ENCODE peak calls at places on chromosome 2, in six cellular contexts. M, A, H, S, V and C are unnamed samples.

GRCh38 chr2:167406558-167406957 is 518.3 kb downstream of the XIRP2 start:
- DNase-seq in M (no peak), A (no peak), H (no peak), S (no peak), V (no peak), C (no peak)

GRCh38 chr2:178530625-178531142 is 50.4 kb downstream of the PLEKHA3 start:
- DNase-seq in M (no peak), A (no peak), H (no peak), S (no peak), V (no peak), C (no peak)

GRCh38 chr2:221097949-221098348 is 474.2 kb downstream of the EPHA4 start:
- DNase-seq in M (no peak), A (no peak), H (no peak), S (no peak), V (no peak), C (no peak)

GRCh38 chr2:234425923-234426603 is 70.8 kb downstream of the ARL4C start:
- DNase-seq in M (no peak), A (peak; percentile 77), H (peak; percentile 93), S (peak; percentile 55), V (no peak), C (no peak)

GRCh38 chr2:47043142-47043890 is 111.8 kb downstream of the STPG4 start:
- DNase-seq in M (no peak), A (peak; percentile 39), H (no peak), S (no peak), V (peak; percentile 79), C (no peak)

GRCh38 chr2:201148434-201148833 is 32.5 kb downstream of the CFLAR start:
- DNase-seq in M (peak; percentile 15), A (no peak), H (no peak), S (no peak), V (no peak), C (no peak)

GRCh38 chr2:101120124-101120996 is 30.8 kb downstream of the TBC1D8 start:
- DNase-seq in M (no peak), A (peak; percentile 78), H (no peak), S (peak; percentile 85), V (peak; percentile 98), C (peak; percentile 85)

GRCh38 chr2:42783511-42783910 is 8.9 kb downstream of the HAAO start:
- DNase-seq in M (no peak), A (no peak), H (no peak), S (no peak), V (no peak), C (no peak)

GRCh38 chr2:210630904-210631560 is 74.6 kb downstream of the CPS1 start:
- DNase-seq in M (no peak), A (no peak), H (no peak), S (no peak), V (no peak), C (no peak)

GRCh38 chr2:105834931-105835330 is 90.2 kb downstream of the NCK2 start:
- DNase-seq in M (no peak), A (no peak), H (no peak), S (no peak), V (no peak), C (no peak)

GRCh38 chr2:171235262-171235881 is 74.7 kb upstream of the TLK1 start:
- DNase-seq in M (no peak), A (no peak), H (no peak), S (no peak), V (no peak), C (no peak)

GRCh38 chr2:180033993-180034894 is 27.1 kb upstream of the CWC22 start:
- DNase-seq in M (no peak), A (no peak), H (no peak), S (no peak), V (no peak), C (no peak)

GRCh38 chr2:234840336-234840735 is 111.5 kb upstream of the SH3BP4 start:
- DNase-seq in M (no peak), A (peak; percentile 9), H (no peak), S (no peak), V (peak; percentile 69), C (no peak)

GRCh38 chr2:103991591-103991990 is 862.3 kb upstream of the POU3F3 start:
- DNase-seq in M (no peak), A (no peak), H (no peak), S (no peak), V (peak; percentile 9), C (no peak)

GRCh38 chr2:219480004-219480403 is 18.7 kb upstream of the GMPPA start:
- DNase-seq in M (no peak), A (no peak), H (no peak), S (no peak), V (no peak), C (no peak)

GRCh38 chr2:172155752-172156151 is 53.1 kb upstream of the DLX2 start:
- DNase-seq in M (no peak), A (no peak), H (no peak), S (no peak), V (no peak), C (no peak)

GRCh38 chr2:2706306-2706705 is 375.2 kb upstream of the MYT1L start:
- DNase-seq in M (no peak), A (no peak), H (no peak), S (peak; percentile 26), V (no peak), C (no peak)

GRCh38 chr2:10524341-10524740 is 76.2 kb upstream of the ODC1 start:
- DNase-seq in M (no peak), A (no peak), H (no peak), S (no peak), V (no peak), C (no peak)

GRCh38 chr2:12964904-12965539 is 248.3 kb downstream of the TRIB2 start:
- DNase-seq in M (peak; percentile 12), A (no peak), H (no peak), S (no peak), V (no peak), C (no peak)

GRCh38 chr2:34907812-34908211 is 1308.7 kb upstream of the FAM98A start:
- DNase-seq in M (no peak), A (no peak), H (no peak), S (no peak), V (no peak), C (no peak)
- TF ChIP-seq CTCF in M (no peak), A (no peak), H (no peak), S (no peak), V (no peak), C (no peak)

DNA sequence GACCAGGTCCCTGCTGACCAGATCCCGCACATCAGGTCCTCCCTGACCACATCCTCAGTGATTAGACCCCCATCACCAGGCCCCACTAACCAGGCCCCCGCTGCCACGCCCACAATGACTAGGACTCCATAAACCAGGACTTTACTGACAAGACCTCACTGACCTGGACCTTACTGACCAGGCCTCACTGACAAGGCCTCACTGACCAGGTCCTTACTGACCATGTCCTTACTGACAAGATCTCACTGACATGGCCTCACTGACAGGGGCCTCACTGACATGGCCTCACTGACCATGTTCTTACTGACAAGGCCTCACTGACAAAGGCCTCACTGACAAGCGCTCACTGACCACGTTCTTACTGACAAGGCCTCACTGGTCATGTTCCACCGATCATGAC is 107.9 kb upstream of the TEKT4 start:
- DNase-seq in M (no peak), A (no peak), H (no peak), S (no peak), V (no peak), C (no peak)
- H3K9me3 ChIP-seq in M (no peaks in the 10 kb centered on the region), A (no peaks in the 10 kb centered on the region), H (no peaks in the 10 kb centered on the region), S (no peaks in the 10 kb centered on the region), V (no peaks in the 10 kb centered on the region), C (no peaks in the 10 kb centered on the region)

DNA sequence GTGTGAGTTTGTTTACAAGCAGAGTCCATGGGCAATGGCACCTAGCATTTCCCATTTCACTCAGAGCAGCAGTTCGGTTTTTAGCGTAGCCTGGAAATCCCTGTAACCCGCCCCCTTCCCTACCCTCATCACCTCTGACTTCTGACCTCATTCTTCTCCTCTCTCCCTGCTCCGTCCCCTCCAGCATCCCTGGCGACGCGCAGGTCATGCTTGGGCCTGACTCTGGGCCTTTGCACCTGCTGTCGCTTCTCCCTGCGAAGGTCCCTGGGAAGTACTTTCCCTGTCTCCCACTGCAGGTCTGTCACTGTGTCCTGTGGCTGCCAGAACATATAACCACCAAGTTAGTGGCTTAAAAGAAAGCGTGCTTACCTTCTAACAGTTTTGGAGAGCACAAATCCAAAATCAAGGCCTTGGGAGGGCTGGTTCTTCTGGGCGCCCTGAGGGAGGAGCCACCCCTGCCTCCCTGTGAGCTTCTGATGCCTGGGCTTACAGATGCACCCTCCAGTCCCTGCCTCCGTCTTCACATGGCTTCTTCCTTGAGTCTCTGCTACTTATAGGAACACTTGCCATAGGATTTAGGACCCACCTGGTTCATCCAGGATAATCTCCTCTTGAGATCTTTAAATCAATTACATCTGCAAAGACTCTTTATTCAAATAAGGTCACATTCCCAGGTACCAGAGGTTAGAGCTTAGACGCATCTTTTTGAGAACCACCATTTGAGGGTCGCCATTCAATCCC is 8.1 kb upstream of the RAB17 start:
- DNase-seq in M (no peak), A (no peak), H (no peak), S (no peak), V (no peak), C (no peak)
- H3K27ac ChIP-seq in M (no peak overlapping the region), A (no peak overlapping the region), H (no peak overlapping the region), S (no peak overlapping the region), V (no peak overlapping the region), C (peak overlapping the region; percentile 98)

DNA sequence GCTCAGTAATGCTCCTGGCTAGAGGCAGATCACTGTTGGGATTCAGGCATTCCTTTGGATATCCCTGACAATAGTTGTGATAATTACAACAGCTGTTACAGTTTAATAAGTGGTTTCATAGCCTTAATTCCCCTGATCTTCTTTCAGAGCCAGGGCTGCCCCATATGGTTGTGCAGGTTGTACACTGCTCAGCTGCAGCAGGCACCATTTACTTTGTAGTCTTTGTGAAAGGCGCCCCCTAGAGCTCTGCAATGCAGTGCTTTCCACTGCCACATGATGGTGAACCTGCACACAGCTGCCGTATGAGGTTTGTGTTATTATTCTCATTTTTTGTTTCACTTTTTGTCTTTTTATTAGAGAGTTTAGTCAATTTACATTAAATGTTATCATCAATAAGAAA is 239.1 kb downstream of the KCNS3 start:
- DNase-seq in M (no peak), A (peak; percentile 27), H (no peak), S (peak; percentile 46), V (peak; percentile 35), C (no peak)
- TF ChIP-seq CTCF in M (no peak), A (peak; percentile 45), H (peak; percentile 40), S (peak; percentile 50), V (peak; percentile 44), C (peak; percentile 14)

GRCh38 chr2:62556082-62556481 is 50.1 kb upstream of the TMEM17 start:
- DNase-seq in M (no peak), A (no peak), H (no peak), S (no peak), V (no peak), C (no peak)

GRCh38 chr2:62554440-62554839 is 48.4 kb upstream of the TMEM17 start:
- DNase-seq in M (no peak), A (no peak), H (no peak), S (no peak), V (no peak), C (no peak)

GRCh38 chr2:62561586-62561985 is 55.6 kb upstream of the TMEM17 start:
- DNase-seq in M (no peak), A (no peak), H (no peak), S (no peak), V (no peak), C (no peak)

GRCh38 chr2:62559582-62559981 is 53.6 kb upstream of the TMEM17 start:
- DNase-seq in M (no peak), A (no peak), H (no peak), S (no peak), V (no peak), C (no peak)

DNA sequence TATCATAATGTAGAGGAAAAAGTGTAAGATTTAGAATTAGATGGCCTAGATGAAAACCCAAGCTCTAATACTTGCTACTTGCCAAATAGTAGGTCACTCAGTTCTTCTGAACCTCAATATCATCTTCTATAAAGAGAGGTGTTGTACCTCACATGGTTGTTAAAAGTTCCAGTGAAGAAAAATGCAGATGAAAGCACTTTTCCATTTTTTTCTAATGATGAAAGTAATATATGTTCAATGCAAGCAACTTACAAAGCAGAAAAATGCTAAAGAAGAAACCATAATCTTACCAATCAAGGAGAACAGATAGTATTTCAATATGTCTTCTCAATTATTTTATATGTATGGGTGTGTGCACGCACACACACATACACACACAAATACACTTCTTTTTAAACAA is 52.7 kb upstream of the TMEM17 start:
- DNase-seq in M (no peak), A (no peak), H (no peak), S (no peak), V (no peak), C (no peak)
- H3K9me3 ChIP-seq in M (no peaks in the 10 kb centered on the region), A (no peaks in the 10 kb centered on the region), H (no peaks in the 10 kb centered on the region), S (no peaks in the 10 kb centered on the region), V (no peaks in the 10 kb centered on the region), C (no peaks in the 10 kb centered on the region)